ENCODE peak calls at places on chromosome 19, in nine cellular contexts. N is tibial artery, X is A549, Z is neural progenitor cell, H is ovary, C is neuronal stem cell, T is tibial nerve, I is left ventricle myocardium inferior, R is DND-41. O is an unnamed sample.
A peak's percentile ranks its signal among the peaks of the same experiment; 100 is the strongest.

GRCh38 chr19:30077851-30078355 is 135.9 kb downstream of the URI1 start:
- DNase-seq in N (no peak), X (no peak), Z (no peak), H (peak; percentile 15), C (no peak), T (no peak), I (no peak), R (no peak), O (no peak)

GRCh38 chr19:52669586-52669985 is 31.4 kb upstream of the ZNF83 start:
- DNase-seq in N (no peak), X (no peak), Z (no peak), H (no peak), C (no peak), T (no peak), I (no peak), R (no peak), O (no peak)

GRCh38 chr19:3961007-3961406 is 9.9 kb downstream of the DAPK3 start:
- DNase-seq in N (no peak), X (no peak), Z (no peak), H (peak; percentile 37), C (no peak), T (no peak), I (no peak), R (no peak), O (no peak)

GRCh38 chr19:15875075-15875474 is 22.8 kb downstream of the CYP4F2 start:
- DNase-seq in N (no peak), X (no peak), Z (no peak), H (no peak), C (no peak), T (no peak), I (no peak), R (peak; percentile 12), O (no peak)

GRCh38 chr19:28519950-28520861 is 692.7 kb downstream of the UQCRFS1 start:
- DNase-seq in N (no peak), X (no peak), Z (peak; percentile 17), H (no peak), C (no peak), T (no peak), I (no peak), R (no peak), O (no peak)

GRCh38 chr19:48513289-48514122 is 1.9 kb upstream of the LMTK3 start:
- DNase-seq in N (peak; percentile 47), X (peak; percentile 92), Z (peak; percentile 92), H (no peak), C (no peak), T (no peak), I (no peak), R (peak; percentile 83), O (peak; percentile 69)

GRCh38 chr19:19600793-19601346 is 17.6 kb downstream of the PBX4 start:
- DNase-seq in N (no peak), X (no peak), Z (no peak), H (no peak), C (no peak), T (no peak), I (no peak), R (no peak), O (no peak)

GRCh38 chr19:19746286-19747213 is 13.6 kb upstream of the ZNF14 start:
- DNase-seq in N (no peak), X (no peak), Z (no peak), H (no peak), C (no peak), T (no peak), I (no peak), R (no peak), O (no peak)

GRCh38 chr19:7301525-7301924 is 7.3 kb upstream of the INSR start:
- DNase-seq in N (no peak), X (no peak), Z (no peak), H (no peak), C (no peak), T (no peak), I (no peak), R (no peak), O (no peak)

GRCh38 chr19:18202759-18203407 is 959 bp downstream of the RAB3A start:
- DNase-seq in N (no peak), X (no peak), Z (peak; percentile 48), H (peak; percentile 85), C (no peak), T (no peak), I (no peak), R (no peak), O (no peak)

GRCh38 chr19:15379996-15380647 is 535 bp upstream of the AKAP8 start:
- DNase-seq in N (peak; percentile 46), X (peak; percentile 74), Z (no peak), H (no peak), C (no peak), T (no peak), I (peak; percentile 50), R (no peak), O (peak; percentile 60)

DNA sequence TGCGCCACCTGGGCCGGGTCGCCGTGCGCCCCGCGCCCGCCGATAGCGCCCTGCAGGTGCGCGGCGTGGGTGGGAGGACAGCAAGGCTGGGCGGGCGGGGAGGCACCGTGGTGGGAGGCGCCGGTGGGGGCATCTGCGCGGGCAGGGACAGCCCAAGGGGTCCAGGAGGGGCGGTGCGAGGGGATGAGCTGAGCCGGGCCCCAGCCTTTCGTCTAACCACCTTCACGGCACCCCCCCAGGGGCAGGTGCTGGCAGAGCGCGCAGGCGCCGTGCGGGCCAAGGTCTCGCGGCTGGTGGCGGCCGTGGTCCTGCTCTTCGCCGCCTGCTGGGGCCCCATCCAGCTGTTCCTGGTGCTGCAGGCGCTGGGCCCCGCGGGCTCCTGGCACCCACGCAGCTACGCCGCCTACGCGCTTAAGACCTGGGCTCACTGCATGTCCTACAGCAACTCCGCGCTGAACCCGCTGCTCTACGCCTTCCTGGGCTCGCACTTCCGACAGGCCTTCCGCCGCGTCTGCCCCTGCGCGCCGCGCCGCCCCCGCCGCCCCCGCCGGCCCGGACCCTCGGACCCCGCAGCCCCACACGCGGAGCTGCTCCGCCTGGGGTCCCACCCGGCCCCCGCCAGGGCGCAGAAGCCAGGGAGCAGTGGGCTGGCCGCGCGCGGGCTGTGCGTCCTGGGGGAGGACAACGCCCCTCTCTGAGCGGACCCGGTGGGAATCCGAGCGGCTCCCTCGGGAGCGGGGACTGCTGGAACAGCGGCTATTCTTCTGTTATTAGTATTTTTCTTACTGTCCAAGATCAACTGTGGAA is 3.1 kb downstream of the KISS1R start:
- DNase-seq in N (no peak), X (no peak), Z (peak; percentile 46), H (peak; percentile 58), C (no peak), T (no peak), I (no peak), R (peak; percentile 58), O (no peak)
- H3K4me1 ChIP-seq in N (peaks cover 42% of the 10 kb centered on the region), X (peaks cover 17% of the 10 kb centered on the region), Z (peaks cover 9% of the 10 kb centered on the region), H (peaks cover 16% of the 10 kb centered on the region), C (peaks cover 11% of the 10 kb centered on the region), T (peaks cover 39% of the 10 kb centered on the region), I (peaks cover 61% of the 10 kb centered on the region), R (peaks cover 22% of the 10 kb centered on the region), O (peaks cover 7% of the 10 kb centered on the region)

GRCh38 chr19:21022996-21023395 is 2.5 kb downstream of the ZNF430 start:
- DNase-seq in N (no peak), X (no peak), Z (no peak), H (no peak), C (no peak), T (no peak), I (no peak), R (peak; percentile 17), O (no peak)
- H3K4me3 ChIP-seq in N (no peak overlapping the region), X (no peak overlapping the region), Z (no peak overlapping the region), H (no peak overlapping the region), C (no peak overlapping the region), T (no peak overlapping the region), I (no peak overlapping the region), R (peak overlapping the region; percentile 90), O (no peak overlapping the region)

GRCh38 chr19:11200015-11200574 is 2.8 kb upstream of the KANK2 start:
- DNase-seq in N (no peak), X (no peak), Z (no peak), H (no peak), C (no peak), T (no peak), I (no peak), R (no peak), O (no peak)

GRCh38 chr19:11199517-11199916 is 2.2 kb upstream of the KANK2 start:
- DNase-seq in N (no peak), X (no peak), Z (no peak), H (no peak), C (no peak), T (no peak), I (no peak), R (no peak), O (no peak)

GRCh38 chr19:11197291-11198174 is at the start of gene KANK2:
- DNase-seq in N (peak; percentile 73), X (peak; percentile 77), Z (peak; percentile 89), H (peak; percentile 92), C (peak; percentile 74), T (peak; percentile 76), I (peak; percentile 88), R (peak; percentile 76), O (peak; percentile 91)

GRCh38 chr19:11198175-11198534 is 810 bp upstream of the KANK2 start:
- DNase-seq in N (no peak), X (no peak), Z (no peak), H (no peak), C (no peak), T (no peak), I (no peak), R (no peak), O (no peak)

GRCh38 chr19:11198769-11199469 is 1.6 kb upstream of the KANK2 start:
- DNase-seq in N (peak; percentile 56), X (no peak), Z (no peak), H (no peak), C (no peak), T (no peak), I (no peak), R (no peak), O (no peak)
- H3K4me1 ChIP-seq in N (peaks cover 44% of the 10 kb centered on the region), X (peaks cover 51% of the 10 kb centered on the region), Z (no peaks in the 10 kb centered on the region), H (peaks cover 7% of the 10 kb centered on the region), C (peaks cover 7% of the 10 kb centered on the region), T (peaks cover 32% of the 10 kb centered on the region), I (peaks cover 75% of the 10 kb centered on the region), R (peaks cover 16% of the 10 kb centered on the region), O (peaks cover 50% of the 10 kb centered on the region)

GRCh38 chr19:1860821-1861598 is 2.4 kb downstream of the KLF16 start:
- DNase-seq in N (no peak), X (no peak), Z (no peak), H (peak; percentile 64), C (no peak), T (no peak), I (no peak), R (no peak), O (peak; percentile 33)

GRCh38 chr19:1858412-1859081 is 4.8 kb downstream of the KLF16 start:
- DNase-seq in N (no peak), X (no peak), Z (no peak), H (no peak), C (no peak), T (no peak), I (no peak), R (no peak), O (no peak)

GRCh38 chr19:1860133-1860775 is 3.1 kb downstream of the KLF16 start:
- DNase-seq in N (no peak), X (peak; percentile 79), Z (peak; percentile 86), H (peak; percentile 83), C (peak; percentile 78), T (no peak), I (no peak), R (no peak), O (no peak)

GRCh38 chr19:1857648-1858326 is 5.6 kb downstream of the KLF16 start:
- DNase-seq in N (no peak), X (no peak), Z (no peak), H (no peak), C (no peak), T (no peak), I (no peak), R (no peak), O (no peak)

DNA sequence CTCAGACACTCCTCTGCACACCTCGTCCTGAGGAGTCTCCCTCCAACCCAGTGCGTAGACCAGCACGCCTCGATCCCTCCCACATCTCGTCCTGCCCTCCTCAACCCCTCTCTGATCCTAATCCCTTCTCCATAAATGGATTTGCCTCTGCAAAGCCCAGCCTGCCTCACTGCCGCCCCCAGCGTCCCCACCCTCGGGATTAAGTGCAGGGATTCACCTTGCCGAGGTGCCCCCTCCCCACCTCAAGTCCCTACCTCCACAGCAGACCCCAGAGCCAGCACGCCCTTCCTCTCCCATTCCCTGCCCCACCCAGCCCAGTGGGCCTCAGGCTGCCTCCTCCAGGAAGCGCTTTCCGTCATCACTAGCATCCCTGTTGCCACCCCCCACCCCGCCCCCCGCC is 4.1 kb downstream of the KLF16 start:
- DNase-seq in N (no peak), X (peak; percentile 51), Z (peak; percentile 75), H (no peak), C (no peak), T (no peak), I (no peak), R (no peak), O (peak; percentile 41)
- H3K4me3 ChIP-seq in N (no peak overlapping the region), X (peak overlapping the region; percentile 68), Z (peak overlapping the region; percentile 35), H (no peak overlapping the region), C (no peak overlapping the region), T (no peak overlapping the region), I (no peak overlapping the region), R (no peak overlapping the region), O (no peak overlapping the region)

O was measured in heart left ventricle.